ENCODE peak calls at places on chromosomes 12 and 14, in four cellular contexts. R is left cardiac atrium, L is GOT3, O is COLO829. J is an unnamed sample.

GRCh38 chr14:68794856-68795601 is 2.2 kb upstream of the ZFP36L1 start:
- DNase-seq in R (peak), L (peak), O (no peak), J (peak)

GRCh38 chr12:47349770-47350408 is 270.1 kb upstream of the AMIGO2 start:
- DNase-seq in R (no peak), L (no peak), O (no peak), J (no peak)

GRCh38 chr12:31849090-31849687 is 110.0 kb upstream of the RESF1 start:
- DNase-seq in R (no peak), L (no peak), O (no peak), J (no peak)

GRCh38 chr14:100830681-100831080 is 4.8 kb downstream of the MEG3 start:
- DNase-seq in R (no peak), L (no peak), O (no peak), J (no peak)

GRCh38 chr14:77212933-77213656 is 31.5 kb downstream of the TMEM63C start:
- DNase-seq in R (no peak), L (no peak), O (peak), J (peak)

GRCh38 chr12:8913702-8914032 is 642 bp upstream of the PHC1 start:
- DNase-seq in R (no peak), L (no peak), O (no peak), J (no peak)

GRCh38 chr14:61147898-61148549 is 133.1 kb downstream of the TMEM30B start:
- DNase-seq in R (peak), L (no peak), O (peak), J (peak)

GRCh38 chr14:35385042-35385839 is 19.3 kb downstream of the NFKBIA start:
- DNase-seq in R (peak), L (no peak), O (peak), J (peak)

GRCh38 chr14:89911018-89911919 is 43.3 kb downstream of the EFCAB11 start:
- DNase-seq in R (no peak), L (no peak), O (no peak), J (peak)

GRCh38 chr12:52360106-52360662 is 7.1 kb downstream of the KRT85 start:
- DNase-seq in R (no peak), L (no peak), O (no peak), J (no peak)

GRCh38 chr14:51419685-51420084 is 179.6 kb downstream of the TMX1 start:
- DNase-seq in R (no peak), L (no peak), O (no peak), J (no peak)

GRCh38 chr14:38316922-38317321 is 61.0 kb upstream of the CLEC14A start:
- DNase-seq in R (no peak), L (no peak), O (no peak), J (no peak)

GRCh38 chr12:89140141-89140540 is 212.2 kb downstream of the DUSP6 start:
- DNase-seq in R (no peak), L (no peak), O (no peak), J (no peak)

GRCh38 chr14:28577711-28578131 is 188.9 kb upstream of the FOXG1 start:
- DNase-seq in R (no peak), L (no peak), O (peak), J (peak)

GRCh38 chr14:31229638-31230229 is 22.1 kb upstream of the HECTD1 start:
- DNase-seq in R (peak), L (peak), O (peak), J (peak)

GRCh38 chr12:132239392-132239791 is 90.0 kb downstream of the GALNT9 start:
- DNase-seq in R (no peak), L (no peak), O (no peak), J (no peak)

GRCh38 chr14:49623941-49624806 is 3.6 kb downstream of the MGAT2 start:
- DNase-seq in R (no peak), L (no peak), O (no peak), J (no peak)

GRCh38 chr14:65847065-65847847 is 434.7 kb downstream of the FUT8 start:
- DNase-seq in R (no peak), L (no peak), O (no peak), J (no peak)

GRCh38 chr14:64826333-64826732 is 53.4 kb downstream of the SPTB start:
- DNase-seq in R (no peak), L (no peak), O (no peak), J (no peak)

GRCh38 chr12:110042260-110042659 is 6.1 kb downstream of the C12orf76 start:
- DNase-seq in R (no peak), L (no peak), O (no peak), J (no peak)

GRCh38 chr14:101018561-101019290 is 115.2 kb upstream of the RTL1 start:
- DNase-seq in R (no peak), L (no peak), O (no peak), J (no peak)

GRCh38 chr14:34629657-34630529 is at the start of gene SNX6:
- DNase-seq in R (peak), L (peak), O (peak), J (peak)

GRCh38 chr14:60514378-60515243 is 5.7 kb downstream of the SIX6 start:
- DNase-seq in R (no peak), L (no peak), O (peak), J (peak)

GRCh38 chr12:24201258-24201970 is 251.9 kb upstream of the SOX5 start:
- DNase-seq in R (no peak), L (no peak), O (no peak), J (no peak)

GRCh38 chr12:92114834-92115233 is 30.8 kb downstream of the BTG1 start:
- DNase-seq in R (no peak), L (no peak), O (no peak), J (no peak)

GRCh38 chr14:51157012-51157411 is 62.1 kb upstream of the TRIM9 start:
- DNase-seq in R (no peak), L (no peak), O (peak), J (peak)

GRCh38 chr12:49800421-49801140 is 27.6 kb downstream of the NCKAP5L start:
- DNase-seq in R (no peak), L (no peak), O (no peak), J (no peak)

GRCh38 chr14:87996276-87996592 is 3.3 kb upstream of the GALC start:
- DNase-seq in R (no peak), L (no peak), O (no peak), J (no peak)

GRCh38 chr12:116539361-116539771 is 19.8 kb upstream of the MAP1LC3B2 start:
- DNase-seq in R (no peak), L (no peak), O (no peak), J (no peak)

GRCh38 chr12:1501695-1502440 is 92.5 kb downstream of the FBXL14 start:
- DNase-seq in R (no peak), L (no peak), O (no peak), J (no peak)

GRCh38 chr14:74611672-74612345 is at the start of gene LTBP2:
- DNase-seq in R (no peak), L (no peak), O (no peak), J (no peak)

GRCh38 chr14:102574840-102575478 is 17.5 kb upstream of the RCOR1 start:
- DNase-seq in R (no peak), L (no peak), O (no peak), J (no peak)

J was measured in SK-MEL-5.